ENCODE peak calls at places on chromosomes 3 and 15, in five cellular contexts. D, K, Y, I and U are unnamed samples.
A peak's percentile ranks its signal among the peaks of the same experiment; 100 is the strongest.

GRCh38 chr3:14757153-14757700 is 61.5 kb upstream of the FGD5 start:
- DNase-seq in D (no peak), K (no peak), Y (no peak), I (no peak), U (peak; percentile 26)

GRCh38 chr3:39447637-39448483 is 19.6 kb upstream of the MOBP start:
- DNase-seq in D (peak; percentile 90), K (peak; percentile 87), Y (peak; percentile 82), I (peak; percentile 92), U (peak; percentile 82)

GRCh38 chr3:182959474-182960350 is 20.6 kb downstream of the DCUN1D1 start:
- DNase-seq in D (peak; percentile 29), K (peak; percentile 46), Y (no peak), I (no peak), U (no peak)

GRCh38 chr15:87764461-87765236 is 491.9 kb downstream of the NTRK3 start:
- DNase-seq in D (peak; percentile 32), K (peak; percentile 59), Y (peak; percentile 72), I (no peak), U (no peak)

GRCh38 chr15:78316211-78317077 is 17.0 kb upstream of the SKIC8 start:
- DNase-seq in D (no peak), K (no peak), Y (no peak), I (no peak), U (peak; percentile 54)

GRCh38 chr3:164418426-164418825 is 659.9 kb downstream of the SI start:
- DNase-seq in D (peak; percentile 20), K (no peak), Y (no peak), I (no peak), U (no peak)

GRCh38 chr3:104717828-104718196 is 648.9 kb upstream of the ALCAM start:
- DNase-seq in D (peak; percentile 28), K (no peak), Y (peak; percentile 68), I (no peak), U (no peak)

GRCh38 chr15:38486946-38487345 is 33.0 kb downstream of the FAM98B start:
- DNase-seq in D (no peak), K (no peak), Y (peak; percentile 58), I (no peak), U (no peak)

GRCh38 chr15:88650556-88650955 is 11.7 kb downstream of the ISG20 start:
- DNase-seq in D (no peak), K (no peak), Y (no peak), I (no peak), U (no peak)

GRCh38 chr3:12983326-12983725 is 89.9 kb downstream of the IQSEC1 start:
- DNase-seq in D (no peak), K (no peak), Y (no peak), I (no peak), U (no peak)

GRCh38 chr3:126886217-126886616 is 96.7 kb upstream of the PLXNA1 start:
- DNase-seq in D (peak; percentile 46), K (no peak), Y (peak; percentile 36), I (no peak), U (no peak)

GRCh38 chr3:45417949-45418847 is 29.8 kb downstream of the LARS2 start:
- DNase-seq in D (no peak), K (no peak), Y (no peak), I (no peak), U (no peak)

GRCh38 chr3:16884084-16884747 is 539 bp upstream of the PLCL2 start:
- DNase-seq in D (peak; percentile 51), K (peak; percentile 71), Y (peak; percentile 6), I (no peak), U (peak; percentile 83)

GRCh38 chr15:67024322-67024997 is 40.9 kb upstream of the SMAD3 start:
- DNase-seq in D (peak; percentile 98), K (no peak), Y (peak; percentile 97), I (peak; percentile 87), U (no peak)

GRCh38 chr3:145906755-145907154 is 254.2 kb downstream of the PLOD2 start:
- DNase-seq in D (no peak), K (no peak), Y (no peak), I (no peak), U (no peak)
- H2BK120ac ChIP-seq in D (no peak overlapping the region), K (no peak overlapping the region), Y (no peak overlapping the region), I (no peak overlapping the region), U (no peak overlapping the region)

DNA sequence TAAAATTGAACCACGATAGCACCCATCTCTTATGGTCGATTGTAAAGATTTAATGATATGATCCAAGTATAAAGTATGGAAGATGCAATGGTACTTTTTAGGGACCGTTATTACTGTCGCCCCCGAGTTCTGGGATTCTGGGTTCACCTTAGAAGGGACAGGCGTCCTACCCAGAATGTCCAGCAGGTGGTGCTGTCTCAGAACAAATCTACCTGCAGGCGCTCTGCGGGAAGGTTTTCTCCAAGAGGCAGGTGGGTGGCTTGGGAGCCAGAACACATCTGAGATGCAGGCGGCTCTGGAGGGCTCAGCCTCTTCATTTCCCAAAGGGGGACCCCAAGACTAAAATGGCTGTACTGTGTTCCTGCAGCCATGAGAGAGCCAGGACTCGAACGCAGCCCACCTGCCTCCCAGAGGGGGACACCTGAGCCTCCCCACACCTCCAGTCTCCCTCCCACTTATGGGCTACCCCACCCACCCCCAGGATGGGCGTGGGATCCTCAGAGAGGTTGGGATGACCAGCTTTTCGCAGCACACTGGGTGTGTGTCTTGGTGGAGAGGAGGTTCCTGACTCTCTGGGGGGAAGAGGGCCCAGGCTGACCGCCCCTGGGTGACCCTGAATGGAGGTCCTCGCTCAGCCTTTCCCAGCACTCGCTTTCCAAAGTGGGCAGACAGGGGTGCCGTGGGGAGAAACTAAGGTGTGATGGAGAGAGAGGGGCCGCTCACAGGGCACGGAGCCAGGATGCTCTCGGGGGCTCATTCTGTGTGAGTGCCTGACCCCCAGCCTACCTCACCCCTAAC is 28.1 kb upstream of the CORO2B start:
- DNase-seq in D (peak; percentile 53), K (peak; percentile 66), Y (peak; percentile 44), I (peak; percentile 32), U (peak; percentile 78)
- H3K27ac ChIP-seq in D (no peak overlapping the region), K (no peak overlapping the region), Y (no peak overlapping the region), I (no peak overlapping the region), U (no peak overlapping the region)

GRCh38 chr3:75321060-75321459 is 343.1 kb upstream of the FRG2C start:
- DNase-seq in D (no peak), K (no peak), Y (no peak), I (no peak), U (no peak)
- H3K14ac ChIP-seq in D (no peak overlapping the region), K (no peak overlapping the region), Y (no peak overlapping the region), I (no peak overlapping the region), U (no peak overlapping the region)

GRCh38 chr3:106533097-106533496 is 664.3 kb upstream of the CBLB start:
- DNase-seq in D (no peak), K (no peak), Y (no peak), I (no peak), U (no peak)

GRCh38 chr3:106530367-106530766 is 661.6 kb upstream of the CBLB start:
- DNase-seq in D (no peak), K (no peak), Y (no peak), I (no peak), U (no peak)

GRCh38 chr3:106534206-106534605 is 665.4 kb upstream of the CBLB start:
- DNase-seq in D (peak; percentile 46), K (no peak), Y (peak; percentile 35), I (no peak), U (no peak)

GRCh38 chr3:106529738-106530137 is 660.9 kb upstream of the CBLB start:
- DNase-seq in D (no peak), K (no peak), Y (no peak), I (no peak), U (no peak)

GRCh38 chr3:106533761-106534160 is 664.9 kb upstream of the CBLB start:
- DNase-seq in D (no peak), K (no peak), Y (no peak), I (no peak), U (no peak)
- H2BK120ac ChIP-seq in D (no peak overlapping the region), K (no peak overlapping the region), Y (no peak overlapping the region), I (no peak overlapping the region), U (no peak overlapping the region)

DNA sequence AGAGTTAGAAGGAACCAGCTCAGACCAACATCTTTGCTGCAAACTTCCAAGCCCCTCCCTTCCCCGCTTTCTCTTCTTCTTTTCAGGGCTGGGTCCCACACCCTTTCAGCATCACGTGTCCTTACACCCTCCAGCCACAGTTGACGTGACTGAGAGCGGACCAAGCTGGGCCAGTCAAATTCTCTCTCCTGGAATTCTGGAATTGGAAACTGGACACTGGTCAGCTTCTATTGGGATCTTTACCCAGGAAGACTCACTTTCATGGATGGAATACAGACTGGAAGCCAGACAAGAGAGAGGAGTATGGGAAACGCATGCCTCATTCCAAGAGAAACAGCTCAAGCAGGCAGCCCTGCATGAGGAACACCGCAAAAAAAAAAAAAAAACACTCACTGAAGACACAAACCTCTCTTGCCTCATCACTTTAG is 12.4 kb upstream of the TPM1 start:
- DNase-seq in D (peak; percentile 26), K (no peak), Y (peak; percentile 63), I (no peak), U (no peak)
- H3K27ac ChIP-seq in D (no peak overlapping the region), K (no peak overlapping the region), Y (no peak overlapping the region), I (peak overlapping the region; percentile 1), U (no peak overlapping the region)

GRCh38 chr3:120093923-120094775 is at the start of gene GSK3B:
- DNase-seq in D (no peak), K (peak; percentile 77), Y (no peak), I (peak; percentile 71), U (peak; percentile 76)

GRCh38 chr3:120094776-120095225 is 554 bp upstream of the GSK3B start:
- DNase-seq in D (peak; percentile 100), K (peak; percentile 100), Y (peak; percentile 100), I (peak; percentile 100), U (peak; percentile 99)

GRCh38 chr3:120093119-120093922 is 926 bp downstream of the GSK3B start:
- DNase-seq in D (peak; percentile 93), K (peak; percentile 78), Y (peak; percentile 85), I (no peak), U (no peak)

GRCh38 chr3:120092444-120092843 is 1.8 kb downstream of the GSK3B start:
- DNase-seq in D (no peak), K (no peak), Y (no peak), I (no peak), U (no peak)

GRCh38 chr3:120095226-120096165 is 1.2 kb upstream of the GSK3B start:
- DNase-seq in D (peak; percentile 94), K (peak; percentile 83), Y (peak; percentile 89), I (peak; percentile 91), U (peak; percentile 84)
- H3K14ac ChIP-seq in D (peak overlapping the region; percentile 47), K (peak overlapping the region; percentile 98), Y (peak overlapping the region; percentile 94), I (peak overlapping the region; percentile 100), U (peak overlapping the region; percentile 98)